ENCODE peak calls at places on chromosomes 2 and 18, in eight cellular contexts. D is iPS DF 6.9; Q is NCI-H460; U is GM12865; F is activated CD8-positive, alpha-beta memory T cell treated with anti-CD3 and anti-CD28 coated beads for 1 hour; O is NCI-H446; G is activated CD8-positive, alpha-beta T cell treated with anti-CD3 and anti-CD28 coated beads, Interleukin-2, amount 10 ng/mL, durations not matched to agents 7 days and 5 days; N is G401. T is an unnamed sample.

GRCh38 chr2:85597241-85597640 is 1.7 kb downstream of the RNF181 start:
- DNase-seq in D (no peak), Q (no peak), U (no peak), F (no peak), O (no peak), G (no peak), N (no peak), T (no peak)

GRCh38 chr2:69185807-69186206 is 172.8 kb downstream of the ANTXR1 start:
- DNase-seq in D (no peak), Q (no peak), U (no peak), F (no peak), O (no peak), G (no peak), N (no peak), T (no peak)

GRCh38 chr2:52117299-52117698 is 1085.4 kb upstream of the NRXN1 start:
- DNase-seq in D (no peak), Q (peak; percentile 33), U (no peak), F (no peak), O (no peak), G (no peak), N (no peak), T (no peak)

GRCh38 chr2:95530734-95531133 is 46.2 kb upstream of the TRIM43B start:
- DNase-seq in D (no peak), Q (no peak), U (peak; percentile 79), F (no peak), O (no peak), G (no peak), N (peak; percentile 44), T (no peak)

GRCh38 chr2:134897932-134898331 is 20.7 kb upstream of the CCNT2 start:
- DNase-seq in D (no peak), Q (no peak), U (no peak), F (no peak), O (peak; percentile 8), G (no peak), N (peak; percentile 37), T (no peak)

GRCh38 chr2:23425338-23425871 is 40.4 kb downstream of the KLHL29 start:
- DNase-seq in D (no peak), Q (no peak), U (no peak), F (no peak), O (no peak), G (no peak), N (peak; percentile 58), T (no peak)

GRCh38 chr18:49020621-49021021 is 69.9 kb upstream of the SMAD7 start:
- DNase-seq in D (no peak), Q (no peak), U (no peak), F (no peak), O (no peak), G (no peak), N (no peak), T (no peak)

GRCh38 chr2:162025121-162025911 is 48.7 kb downstream of the DPP4 start:
- DNase-seq in D (no peak), Q (no peak), U (no peak), F (no peak), O (no peak), G (no peak), N (no peak), T (no peak)

GRCh38 chr18:13823707-13824395 is at the start of gene MC5R:
- DNase-seq in D (no peak), Q (peak; percentile 32), U (peak; percentile 68), F (peak; percentile 66), O (peak; percentile 67), G (peak; percentile 74), N (peak; percentile 62), T (peak; percentile 84)

GRCh38 chr2:37711308-37711731 is 39.9 kb upstream of the CDC42EP3 start:
- DNase-seq in D (no peak), Q (no peak), U (peak; percentile 73), F (peak; percentile 12), O (no peak), G (peak; percentile 83), N (no peak), T (peak; percentile 46)

GRCh38 chr18:44601447-44601846 is 79.2 kb upstream of the SETBP1 start:
- DNase-seq in D (no peak), Q (no peak), U (no peak), F (no peak), O (peak; percentile 83), G (no peak), N (no peak), T (no peak)

GRCh38 chr2:73212448-73213176 is 1.4 kb upstream of the SMYD5 start:
- DNase-seq in D (peak; percentile 82), Q (peak; percentile 46), U (peak; percentile 81), F (peak; percentile 65), O (peak; percentile 72), G (peak; percentile 83), N (peak; percentile 71), T (peak; percentile 80)

GRCh38 chr2:55048925-55049793 is 1.1 kb downstream of the RTN4 start:
- DNase-seq in D (no peak), Q (peak; percentile 78), U (peak; percentile 77), F (peak; percentile 39), O (peak; percentile 68), G (peak; percentile 67), N (peak; percentile 89), T (peak; percentile 83)

GRCh38 chr2:239178954-239179353 is 221.9 kb downstream of the HDAC4 start:
- DNase-seq in D (no peak), Q (no peak), U (no peak), F (no peak), O (no peak), G (no peak), N (no peak), T (no peak)

GRCh38 chr2:19786408-19787058 is 115.2 kb downstream of the TTC32 start:
- DNase-seq in D (no peak), Q (peak; percentile 88), U (peak; percentile 24), F (no peak), O (no peak), G (no peak), N (no peak), T (no peak)

GRCh38 chr2:231708773-231709635 is 679 bp downstream of the PTMA start:
- DNase-seq in D (no peak), Q (no peak), U (peak; percentile 63), F (peak; percentile 41), O (peak; percentile 59), G (peak; percentile 62), N (no peak), T (peak; percentile 58)

GRCh38 chr2:174979996-174980395 is 25.2 kb downstream of the CHN1 start:
- DNase-seq in D (no peak), Q (no peak), U (no peak), F (no peak), O (no peak), G (no peak), N (no peak), T (no peak)

GRCh38 chr2:136056077-136056688 is 61.8 kb downstream of the CXCR4 start:
- DNase-seq in D (no peak), Q (no peak), U (peak; percentile 85), F (no peak), O (no peak), G (peak; percentile 48), N (no peak), T (no peak)

GRCh38 chr2:120772261-120772660 is 36.6 kb downstream of the GLI2 start:
- DNase-seq in D (no peak), Q (no peak), U (no peak), F (no peak), O (no peak), G (no peak), N (no peak), T (no peak)

GRCh38 chr18:58894937-58895336 is 30.3 kb downstream of the ZNF532 start:
- DNase-seq in D (no peak), Q (no peak), U (no peak), F (no peak), O (peak; percentile 60), G (no peak), N (peak; percentile 78), T (no peak)

GRCh38 chr18:22223263-22223960 is 54.0 kb downstream of the GATA6 start:
- DNase-seq in D (no peak), Q (peak; percentile 33), U (no peak), F (no peak), O (no peak), G (no peak), N (no peak), T (no peak)

GRCh38 chr18:76450452-76450851 is 44.6 kb downstream of the ZNF516 start:
- DNase-seq in D (no peak), Q (no peak), U (no peak), F (no peak), O (no peak), G (no peak), N (no peak), T (no peak)

GRCh38 chr2:133062174-133062573 is 392.2 kb upstream of the LYPD1 start:
- DNase-seq in D (no peak), Q (no peak), U (no peak), F (no peak), O (no peak), G (no peak), N (no peak), T (no peak)

GRCh38 chr2:177239934-177240600 is 24.5 kb downstream of the NFE2L2 start:
- DNase-seq in D (no peak), Q (peak; percentile 53), U (peak; percentile 67), F (no peak), O (peak; percentile 67), G (peak; percentile 64), N (peak; percentile 92), T (no peak)

GRCh38 chr2:136235451-136236418 is 117.8 kb upstream of the CXCR4 start:
- DNase-seq in D (no peak), Q (no peak), U (no peak), F (no peak), O (no peak), G (no peak), N (no peak), T (no peak)

GRCh38 chr2:37427241-37427640 is 82.8 kb downstream of the QPCT start:
- DNase-seq in D (no peak), Q (no peak), U (no peak), F (no peak), O (no peak), G (no peak), N (no peak), T (no peak)

GRCh38 chr2:21452678-21453077 is 328.9 kb downstream of the TDRD15 start:
- DNase-seq in D (no peak), Q (no peak), U (no peak), F (no peak), O (no peak), G (no peak), N (no peak), T (no peak)